ENCODE peak calls at places on chromosomes 11 and 22, in nine cellular contexts. O, X, M, N, D, Z, G, R and H are unnamed samples.

GRCh38 chr11:2207212-2207611 is 35.6 kb upstream of the TH start:
- DNase-seq in O (no peak), X (peak), M (no peak), N (peak), D (peak), Z (peak), G (no peak), R (no peak), H (peak)

GRCh38 chr22:22840778-22841177 is 46.8 kb upstream of the IGLL5 start:
- DNase-seq in O (no peak), X (no peak), M (no peak), N (no peak), D (no peak), Z (no peak), G (no peak), R (no peak), H (no peak)

GRCh38 chr11:47165294-47165840 is 11.3 kb downstream of the ARFGAP2 start:
- DNase-seq in O (no peak), X (no peak), M (no peak), N (no peak), D (no peak), Z (no peak), G (no peak), R (no peak), H (no peak)

GRCh38 chr22:43895986-43896645 is 4.3 kb upstream of the PNPLA5 start:
- DNase-seq in O (no peak), X (no peak), M (no peak), N (no peak), D (no peak), Z (no peak), G (no peak), R (no peak), H (no peak)

GRCh38 chr22:22520020-22520656 is at the start of gene ZNF280A:
- DNase-seq in O (no peak), X (no peak), M (no peak), N (no peak), D (no peak), Z (peak), G (peak), R (peak), H (no peak)

GRCh38 chr11:124123587-124123986 is 8.3 kb downstream of the VWA5A start:
- DNase-seq in O (no peak), X (no peak), M (no peak), N (no peak), D (no peak), Z (no peak), G (no peak), R (no peak), H (no peak)

GRCh38 chr11:46659908-46660307 is 40.5 kb downstream of the ARHGAP1 start:
- DNase-seq in O (no peak), X (no peak), M (peak), N (no peak), D (no peak), Z (no peak), G (no peak), R (no peak), H (no peak)

GRCh38 chr22:45125198-45125597 is 38.5 kb upstream of the NUP50 start:
- DNase-seq in O (no peak), X (no peak), M (peak), N (no peak), D (no peak), Z (no peak), G (no peak), R (no peak), H (no peak)

GRCh38 chr11:18383388-18384156 is 10.8 kb upstream of the LDHA start:
- DNase-seq in O (peak), X (peak), M (peak), N (peak), D (peak), Z (peak), G (peak), R (peak), H (peak)

GRCh38 chr11:120524536-120525085 is 13.1 kb downstream of the GRIK4 start:
- DNase-seq in O (no peak), X (peak), M (no peak), N (no peak), D (no peak), Z (no peak), G (no peak), R (no peak), H (no peak)

GRCh38 chr11:23206736-23207336 is 346.6 kb upstream of the CCDC179 start:
- DNase-seq in O (no peak), X (no peak), M (peak), N (no peak), D (no peak), Z (no peak), G (no peak), R (no peak), H (no peak)

GRCh38 chr11:65390099-65390941 is 3.9 kb downstream of the FRMD8 start:
- DNase-seq in O (no peak), X (no peak), M (no peak), N (no peak), D (no peak), Z (no peak), G (no peak), R (no peak), H (no peak)

GRCh38 chr11:37504925-37505324 is 906.9 kb upstream of the RAG2 start:
- DNase-seq in O (no peak), X (no peak), M (peak), N (no peak), D (no peak), Z (no peak), G (no peak), R (no peak), H (no peak)

GRCh38 chr22:35775339-35775738 is 57.7 kb downstream of the APOL5 start:
- DNase-seq in O (no peak), X (no peak), M (no peak), N (no peak), D (no peak), Z (no peak), G (no peak), R (no peak), H (no peak)

GRCh38 chr22:37167176-37167980 is 17.7 kb upstream of the IL2RB start:
- DNase-seq in O (no peak), X (no peak), M (no peak), N (no peak), D (no peak), Z (no peak), G (no peak), R (no peak), H (no peak)

GRCh38 chr11:61152816-61153592 is 8.2 kb downstream of the VPS37C start:
- DNase-seq in O (no peak), X (peak), M (peak), N (no peak), D (no peak), Z (no peak), G (no peak), R (no peak), H (no peak)

GRCh38 chr22:37210041-37210803 is 2.1 kb downstream of the SSTR3 start:
- DNase-seq in O (no peak), X (no peak), M (no peak), N (no peak), D (peak), Z (no peak), G (no peak), R (no peak), H (no peak)

GRCh38 chr22:36156515-36157419 is 3.8 kb downstream of the APOL3 start:
- DNase-seq in O (peak), X (peak), M (peak), N (no peak), D (peak), Z (peak), G (no peak), R (no peak), H (peak)

GRCh38 chr11:23995891-23996290 is 501.0 kb upstream of the LUZP2 start:
- DNase-seq in O (no peak), X (no peak), M (peak), N (no peak), D (no peak), Z (no peak), G (no peak), R (no peak), H (no peak)

GRCh38 chr11:3609416-3610265 is 32.2 kb downstream of the ART5 start:
- DNase-seq in O (peak), X (no peak), M (peak), N (no peak), D (no peak), Z (no peak), G (peak), R (peak), H (no peak)

GRCh38 chr22:43152001-43152354 is 619 bp downstream of the TSPO start:
- DNase-seq in O (no peak), X (no peak), M (no peak), N (no peak), D (no peak), Z (no peak), G (no peak), R (no peak), H (no peak)

GRCh38 chr11:34620820-34621792 is at the start of gene EHF:
- DNase-seq in O (peak), X (no peak), M (no peak), N (no peak), D (no peak), Z (no peak), G (no peak), R (no peak), H (no peak)

GRCh38 chr11:27227744-27228143 is 135.3 kb downstream of the CCDC34 start:
- DNase-seq in O (no peak), X (no peak), M (no peak), N (no peak), D (no peak), Z (no peak), G (no peak), R (no peak), H (no peak)

GRCh38 chr11:106461839-106462545 is 384.5 kb downstream of the AASDHPPT start:
- DNase-seq in O (no peak), X (no peak), M (no peak), N (no peak), D (no peak), Z (no peak), G (peak), R (no peak), H (no peak)

GRCh38 chr11:71490044-71490730 is 36.9 kb upstream of the KRTAP5-7 start:
- DNase-seq in O (no peak), X (peak), M (no peak), N (no peak), D (peak), Z (no peak), G (no peak), R (no peak), H (peak)

GRCh38 chr22:27137809-27138400 is 480.5 kb downstream of the MIAT start:
- DNase-seq in O (no peak), X (no peak), M (no peak), N (no peak), D (no peak), Z (no peak), G (no peak), R (no peak), H (peak)

GRCh38 chr11:12675951-12676711 is 1.9 kb downstream of the TEAD1 start:
- DNase-seq in O (no peak), X (no peak), M (peak), N (no peak), D (no peak), Z (no peak), G (no peak), R (no peak), H (no peak)

GRCh38 chr11:22711880-22712279 is 45.5 kb downstream of the GAS2 start:
- DNase-seq in O (no peak), X (no peak), M (no peak), N (no peak), D (no peak), Z (no peak), G (no peak), R (no peak), H (no peak)

GRCh38 chr11:6404341-6405038 is 14.2 kb downstream of the SMPD1 start:
- DNase-seq in O (no peak), X (no peak), M (peak), N (no peak), D (no peak), Z (no peak), G (no peak), R (no peak), H (no peak)

GRCh38 chr11:5129457-5129877 is 8.7 kb downstream of the OR52A5 start:
- DNase-seq in O (no peak), X (no peak), M (peak), N (no peak), D (no peak), Z (no peak), G (no peak), R (no peak), H (no peak)

GRCh38 chr11:102783720-102784119 is 3.3 kb upstream of the MMP10 start:
- DNase-seq in O (no peak), X (no peak), M (no peak), N (no peak), D (no peak), Z (no peak), G (no peak), R (no peak), H (no peak)

GRCh38 chr11:46710821-46711269 is 8.2 kb upstream of the F2 start:
- DNase-seq in O (no peak), X (no peak), M (peak), N (no peak), D (peak), Z (peak), G (peak), R (no peak), H (peak)

GRCh38 chr11:68266121-68266891 is 5.5 kb downstream of the C11orf24 start:
- DNase-seq in O (no peak), X (peak), M (no peak), N (peak), D (no peak), Z (no peak), G (no peak), R (no peak), H (no peak)

GRCh38 chr11:61542024-61542461 is 33.5 kb downstream of the LRRC10B start:
- DNase-seq in O (no peak), X (no peak), M (no peak), N (no peak), D (no peak), Z (no peak), G (no peak), R (no peak), H (no peak)

GRCh38 chr11:122709042-122709760 is 53.7 kb downstream of the UBASH3B start:
- DNase-seq in O (no peak), X (no peak), M (peak), N (no peak), D (no peak), Z (no peak), G (peak), R (peak), H (no peak)

GRCh38 chr11:59552844-59553243 is 41.5 kb downstream of the OR4D9 start:
- DNase-seq in O (no peak), X (no peak), M (no peak), N (no peak), D (no peak), Z (no peak), G (no peak), R (no peak), H (no peak)

GRCh38 chr11:59551651-59552521 is 40.5 kb downstream of the OR4D9 start:
- DNase-seq in O (no peak), X (no peak), M (peak), N (no peak), D (peak), Z (peak), G (peak), R (peak), H (no peak)

GRCh38 chr11:59550842-59551650 is 39.7 kb downstream of the OR4D9 start:
- DNase-seq in O (peak), X (peak), M (peak), N (no peak), D (peak), Z (peak), G (peak), R (peak), H (peak)

GRCh38 chr11:59548309-59548656 is 36.9 kb downstream of the OR4D9 start:
- DNase-seq in O (no peak), X (no peak), M (no peak), N (no peak), D (no peak), Z (no peak), G (no peak), R (no peak), H (no peak)

DNA sequence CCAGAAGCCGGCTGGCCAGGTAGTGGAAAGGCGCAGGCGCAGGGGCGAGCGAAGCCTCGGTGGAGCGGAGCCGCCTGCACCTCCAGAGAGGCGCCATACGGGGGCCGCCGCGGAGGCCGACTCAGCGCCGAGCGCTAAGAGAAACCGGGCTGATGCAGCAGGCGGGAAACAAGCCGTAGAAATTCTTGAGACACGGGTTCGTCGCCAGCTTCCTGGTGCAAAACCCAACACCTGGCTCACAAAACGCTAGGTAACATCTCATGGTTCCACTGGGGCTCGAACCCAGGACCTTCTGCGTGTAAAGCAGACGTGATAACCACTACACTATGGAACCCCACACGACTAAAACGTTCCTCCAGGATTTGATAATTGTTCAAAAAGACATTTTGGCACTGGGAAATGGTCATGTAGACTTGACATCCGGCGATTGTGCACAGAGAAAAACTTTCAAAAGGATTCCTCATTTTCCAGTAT is 39.1 kb downstream of the OR4D9 start:
- DNase-seq in O (peak), X (peak), M (peak), N (no peak), D (peak), Z (peak), G (peak), R (peak), H (peak)
- TF ChIP-seq POLR2A in O (no peak), X (no peak), M (no peak), N (no peak), D (no peak), Z (peak), G (no peak), R (no peak), H (no peak)

GRCh38 chr11:8757533-8757932 is 74.9 kb downstream of the RPL27A start:
- DNase-seq in O (no peak), X (no peak), M (no peak), N (no peak), D (no peak), Z (no peak), G (no peak), R (no peak), H (no peak)

GRCh38 chr11:8758619-8759169 is 76.1 kb downstream of the RPL27A start:
- DNase-seq in O (no peak), X (no peak), M (no peak), N (no peak), D (no peak), Z (no peak), G (no peak), R (no peak), H (no peak)

GRCh38 chr11:8756201-8756600 is 73.6 kb downstream of the RPL27A start:
- DNase-seq in O (no peak), X (no peak), M (peak), N (no peak), D (no peak), Z (no peak), G (no peak), R (no peak), H (no peak)

GRCh38 chr11:8757047-8757446 is 74.5 kb downstream of the RPL27A start:
- DNase-seq in O (no peak), X (no peak), M (peak), N (no peak), D (no peak), Z (no peak), G (no peak), R (no peak), H (no peak)

DNA sequence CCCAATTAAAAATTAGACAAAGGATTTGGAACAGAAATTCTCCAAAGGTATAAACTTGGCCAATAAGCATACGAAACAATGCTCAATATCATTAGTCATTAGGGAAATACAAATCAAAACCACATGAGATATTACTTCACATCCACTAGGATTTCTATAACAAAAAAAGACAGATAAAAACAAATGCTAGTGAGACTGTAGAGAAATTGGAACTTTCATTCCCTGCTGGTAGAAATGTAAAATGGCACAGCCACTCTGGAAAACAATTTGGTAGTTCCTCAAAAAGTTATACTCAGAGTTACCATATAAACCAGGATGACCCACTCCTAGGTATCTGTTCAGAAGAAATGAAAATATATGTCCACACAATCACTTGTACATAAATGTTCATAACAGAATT is 71.6 kb downstream of the RPL27A start:
- DNase-seq in O (no peak), X (no peak), M (no peak), N (no peak), D (no peak), Z (no peak), G (no peak), R (no peak), H (no peak)
- TF ChIP-seq CTCF in O (no peak), X (peak), M (no peak), N (peak), D (no peak), Z (peak), G (no peak), R (peak), H (no peak)

GRCh38 chr11:111623527-111624030 is 21.3 kb downstream of the SIK2 start:
- DNase-seq in O (no peak), X (no peak), M (no peak), N (no peak), D (no peak), Z (no peak), G (no peak), R (no peak), H (no peak)
- H3K27ac ChIP-seq in O (no peak), X (no peak), M (no peak), N (no peak), D (no peak), Z (no peak), G (no peak), R (no peak), H (no peak)

GRCh38 chr22:29225422-29226090 is 19.9 kb downstream of the EMID1 start:
- DNase-seq in O (no peak), X (no peak), M (peak), N (no peak), D (peak), Z (peak), G (no peak), R (no peak), H (peak)
- TF ChIP-seq POLR2A in O (no peak), X (no peak), M (no peak), N (no peak), D (peak), Z (no peak), G (no peak), R (no peak), H (no peak)

DNA sequence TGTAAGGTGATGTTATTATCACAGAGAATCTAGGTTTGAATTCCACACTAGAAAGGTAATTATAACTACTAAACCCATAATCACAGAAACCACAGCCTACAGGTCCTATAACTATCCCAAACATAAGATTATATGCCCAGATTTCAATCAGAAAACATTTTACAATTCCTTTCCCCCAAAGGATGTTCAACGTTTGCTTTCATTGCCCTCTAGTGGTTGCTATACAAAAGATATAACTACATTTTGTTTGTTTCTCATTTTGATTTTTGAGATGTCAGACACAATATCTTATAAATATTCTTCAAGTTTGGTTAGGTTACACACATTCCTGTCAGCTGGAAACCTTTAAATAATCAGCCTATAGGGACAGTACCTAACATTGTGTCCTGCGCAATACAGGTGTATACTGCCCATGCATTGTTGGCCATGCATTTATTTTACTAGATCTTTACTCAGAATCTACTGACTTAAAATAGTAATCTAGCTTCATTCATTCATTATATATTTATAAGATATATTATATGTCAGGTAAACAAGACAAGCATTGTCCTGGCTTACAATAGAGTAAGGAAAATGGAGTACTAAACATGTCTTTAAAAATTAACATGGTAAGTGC is 530.5 kb upstream of the CCDC90B start:
- DNase-seq in O (no peak), X (no peak), M (peak), N (no peak), D (no peak), Z (no peak), G (peak), R (no peak), H (no peak)
- TF ChIP-seq CTCF in O (peak), X (no peak), M (peak), N (peak), D (no peak), Z (peak), G (peak), R (peak), H (peak)